ENCODE peak calls at places on chromosomes 2 and 18, in seven cellular contexts. E is mesenchymal stem cell, A is neuronal stem cell, U is IMR-90, B is H1, N is mesendoderm, X is trophoblast cell. J is an unnamed sample.

GRCh38 chr2:54767921-54768320 is 44.5 kb downstream of the EML6 start:
- DNase-seq in E (no peak), A (no peak), U (peak), B (no peak), N (no peak), X (no peak), J (no peak)

GRCh38 chr2:47198985-47199451 is 43.9 kb upstream of the STPG4 start:
- DNase-seq in E (peak), A (no peak), U (peak), B (no peak), N (peak), X (peak), J (no peak)

GRCh38 chr2:236672606-236673005 is 103.0 kb downstream of the ACKR3 start:
- DNase-seq in E (no peak), A (no peak), U (no peak), B (no peak), N (no peak), X (peak), J (no peak)

GRCh38 chr18:75216926-75217303 is 6.3 kb downstream of the TSHZ1 start:
- DNase-seq in E (no peak), A (no peak), U (no peak), B (no peak), N (no peak), X (no peak), J (no peak)

GRCh38 chr2:109102588-109103233 is 26.3 kb upstream of the SH3RF3 start:
- DNase-seq in E (no peak), A (no peak), U (no peak), B (peak), N (peak), X (no peak), J (peak)

GRCh38 chr18:79944126-79944731 is 7.2 kb downstream of the SLC66A2 start:
- DNase-seq in E (no peak), A (no peak), U (no peak), B (no peak), N (no peak), X (no peak), J (peak)

GRCh38 chr2:206443735-206444527 is 599 bp downstream of the ADAM23 start:
- DNase-seq in E (peak), A (peak), U (peak), B (no peak), N (peak), X (peak), J (peak)

GRCh38 chr2:15677141-15677911 is 85.7 kb downstream of the DDX1 start:
- DNase-seq in E (no peak), A (no peak), U (no peak), B (no peak), N (no peak), X (no peak), J (no peak)

GRCh38 chr2:31270871-31271270 is 36.9 kb downstream of the EHD3 start:
- DNase-seq in E (peak), A (no peak), U (peak), B (no peak), N (no peak), X (peak), J (no peak)

GRCh38 chr2:6771539-6772365 is 94.0 kb downstream of the CMPK2 start:
- DNase-seq in E (no peak), A (peak), U (no peak), B (no peak), N (peak), X (no peak), J (peak)

GRCh38 chr2:203869610-203870042 is 2.1 kb downstream of the CTLA4 start:
- DNase-seq in E (no peak), A (no peak), U (no peak), B (no peak), N (no peak), X (no peak), J (no peak)

GRCh38 chr2:185044323-185044874 is 446.1 kb downstream of the ZNF804A start:
- DNase-seq in E (no peak), A (no peak), U (no peak), B (no peak), N (no peak), X (no peak), J (no peak)
- H2BK120ac ChIP-seq in E (no peak), A (no peak), U (no peak), B (no peak), N (no peak), X (no peak), J (no peak)

GRCh38 chr2:10210336-10210735 is 87.8 kb downstream of the RRM2 start:
- DNase-seq in E (no peak), A (no peak), U (no peak), B (no peak), N (no peak), X (no peak), J (no peak)
- H2BK120ac ChIP-seq in E (no peak), A (no peak), U (no peak), B (no peak), N (no peak), X (no peak), J (no peak)

GRCh38 chr18:48164701-48165100 is 234.2 kb upstream of the SMAD2 start:
- DNase-seq in E (no peak), A (no peak), U (no peak), B (no peak), N (no peak), X (no peak), J (no peak)
- H2BK120ac ChIP-seq in E (no peak), A (no peak), U (no peak), B (no peak), N (no peak), X (no peak), J (no peak)

GRCh38 chr2:23477392-23477791 is 92.4 kb downstream of the KLHL29 start:
- DNase-seq in E (no peak), A (no peak), U (no peak), B (no peak), N (no peak), X (no peak), J (no peak)
- H2BK120ac ChIP-seq in E (no peak), A (no peak), U (peak), B (no peak), N (no peak), X (no peak), J (no peak)